ENCODE peak calls at places on chromosomes 5 and 9, in four cellular contexts. K is activated naive CD8-positive, alpha-beta T cell treated with anti-CD3 and anti-CD28 coated beads, Interleukin-2, amount 50 U/mL, for 24 hours; Z is stimulated activated CD4-positive, alpha-beta T cell treated with anti-CD3 and anti-CD28 coated beads, Interleukin-4, amount 100 ng/mL, for 24 hours; V is left cardiac atrium. G is an unnamed sample.
A peak's percentile ranks its signal among the peaks of the same experiment; 100 is the strongest.

GRCh38 chr5:662751-663435 is 30.3 kb downstream of the TPPP start:
- DNase-seq in K (no peak), Z (no peak), V (no peak), G (no peak)

GRCh38 chr5:132444841-132445639 is 45.5 kb downstream of the IRF1 start:
- DNase-seq in K (no peak), Z (no peak), V (no peak), G (no peak)

GRCh38 chr5:137954131-137954879 is 65.0 kb downstream of the PKD2L2 start:
- DNase-seq in K (no peak), Z (no peak), V (peak; percentile 40), G (peak; percentile 89)

GRCh38 chr9:136007906-136008692 is 46.9 kb upstream of the UBAC1 start:
- DNase-seq in K (no peak), Z (no peak), V (no peak), G (no peak)

GRCh38 chr5:4058899-4059298 is 463.3 kb downstream of the IRX1 start:
- DNase-seq in K (no peak), Z (no peak), V (peak; percentile 43), G (no peak)

GRCh38 chr5:154015071-154015693 is 23.5 kb downstream of the FAM114A2 start:
- DNase-seq in K (no peak), Z (no peak), V (peak; percentile 29), G (no peak)

GRCh38 chr5:150406120-150407096 is 6.3 kb downstream of the CD74 start:
- DNase-seq in K (no peak), Z (no peak), V (no peak), G (no peak)

GRCh38 chr5:33601881-33602280 is 161.1 kb downstream of the TARS1 start:
- DNase-seq in K (no peak), Z (no peak), V (no peak), G (no peak)

GRCh38 chr5:127088226-127088625 is 14.9 kb upstream of the C5orf63 start:
- DNase-seq in K (no peak), Z (no peak), V (no peak), G (peak; percentile 93)

GRCh38 chr5:139394123-139394653 is 716 bp downstream of the PROB1 start:
- DNase-seq in K (peak; percentile 67), Z (peak; percentile 57), V (peak; percentile 77), G (peak; percentile 68)

GRCh38 chr5:176647870-176648466 is 684 bp downstream of the TSPAN17 start:
- DNase-seq in K (no peak), Z (no peak), V (peak; percentile 67), G (peak; percentile 69)

GRCh38 chr9:9091387-9091786 is 1291.8 kb upstream of the DMAC1 start:
- DNase-seq in K (no peak), Z (no peak), V (no peak), G (no peak)